ENCODE peak calls at places on chromosomes 5 and 9, in five cellular contexts. One of them, this sample, is unnamed. For H3K27me3, the result is how much of the 10 kb centered on the place peaks cover.

GRCh38 chr9:1709347-1709746 is 305.8 kb upstream of the SMARCA2 start:
- DNase-seq in heart left ventricle: no peak
- DNase-seq in gastrocnemius medialis: no peak
- DNase-seq in right lobe of liver: no peak
- DNase-seq in spleen: no peak
- DNase-seq in this sample: no peak

GRCh38 chr5:128224336-128224735 is 140.8 kb downstream of the SLC12A2 start:
- DNase-seq in heart left ventricle: no peak
- DNase-seq in gastrocnemius medialis: no peak
- DNase-seq in right lobe of liver: no peak
- DNase-seq in spleen: no peak
- DNase-seq in this sample: no peak

GRCh38 chr9:22141906-22142305 is 132.8 kb upstream of the CDKN2B start:
- DNase-seq in heart left ventricle: peak
- DNase-seq in gastrocnemius medialis: no peak
- DNase-seq in right lobe of liver: no peak
- DNase-seq in spleen: no peak
- DNase-seq in this sample: no peak

GRCh38 chr5:3252235-3252634 is 343.4 kb upstream of the IRX1 start:
- DNase-seq in heart left ventricle: no peak
- DNase-seq in gastrocnemius medialis: no peak
- DNase-seq in right lobe of liver: no peak
- DNase-seq in spleen: no peak
- DNase-seq in this sample: peak

GRCh38 chr5:20537911-20538310 is 549.9 kb upstream of the CDH18 start:
- DNase-seq in heart left ventricle: no peak
- DNase-seq in gastrocnemius medialis: no peak
- DNase-seq in right lobe of liver: no peak
- DNase-seq in spleen: no peak
- DNase-seq in this sample: no peak

GRCh38 chr9:16058131-16058549 is 505.3 kb downstream of the CCDC171 start:
- DNase-seq in heart left ventricle: no peak
- DNase-seq in gastrocnemius medialis: no peak
- DNase-seq in right lobe of liver: no peak
- DNase-seq in spleen: no peak
- DNase-seq in this sample: peak

GRCh38 chr9:96218821-96219614 is 83.0 kb downstream of the HSD17B3 start:
- DNase-seq in heart left ventricle: no peak
- DNase-seq in gastrocnemius medialis: no peak
- DNase-seq in right lobe of liver: peak
- DNase-seq in spleen: no peak
- DNase-seq in this sample: no peak

GRCh38 chr9:126952180-126952960 is 37.8 kb downstream of the RALGPS1 start:
- DNase-seq in heart left ventricle: no peak
- DNase-seq in gastrocnemius medialis: no peak
- DNase-seq in right lobe of liver: no peak
- DNase-seq in spleen: no peak
- DNase-seq in this sample: no peak

GRCh38 chr5:180161420-180162303 is 47.3 kb downstream of the RASGEF1C start:
- DNase-seq in heart left ventricle: no peak
- DNase-seq in gastrocnemius medialis: no peak
- DNase-seq in right lobe of liver: peak
- DNase-seq in spleen: no peak
- DNase-seq in this sample: no peak

DNA sequence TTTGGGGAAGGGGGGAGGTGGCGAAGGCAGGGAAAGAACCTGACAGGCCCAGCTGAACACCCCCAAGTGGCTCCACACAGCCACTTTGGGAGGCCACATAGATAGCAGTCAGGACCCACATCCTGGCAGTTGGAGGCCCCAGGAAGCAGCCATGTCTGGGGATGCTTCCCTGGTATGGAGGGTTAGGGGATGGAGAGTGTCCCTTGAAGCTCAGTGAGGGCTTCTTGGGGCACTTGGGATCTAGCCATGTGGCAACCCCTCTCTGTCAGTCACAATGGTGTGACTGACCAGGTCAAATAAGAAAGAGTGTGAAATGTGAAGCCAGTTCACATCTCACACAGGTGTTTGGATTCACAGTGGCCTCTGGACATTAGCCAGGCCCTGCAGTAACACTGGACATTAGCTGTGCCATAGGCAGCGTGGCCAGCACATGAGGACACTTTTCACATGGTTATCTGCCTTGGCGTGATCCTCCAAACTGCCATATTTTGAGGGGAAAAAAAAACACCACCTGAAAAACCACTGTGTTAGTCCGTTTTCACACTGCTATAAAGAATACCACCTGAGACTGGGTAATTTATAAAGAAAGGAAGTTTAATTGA is 53.9 kb upstream of the IL17B start:
- DNase-seq in heart left ventricle: peak
- DNase-seq in gastrocnemius medialis: no peak
- DNase-seq in right lobe of liver: no peak
- DNase-seq in spleen: no peak
- DNase-seq in this sample: no peak
- TF ChIP-seq POLR2A in heart left ventricle: no peak
- TF ChIP-seq POLR2A in gastrocnemius medialis: no peak
- TF ChIP-seq POLR2A in right lobe of liver: no peak
- TF ChIP-seq POLR2A in spleen: no peak
- TF ChIP-seq POLR2A in this sample: no peak

GRCh38 chr9:97787551-97787950 is 65.5 kb upstream of the FOXE1 start:
- DNase-seq in heart left ventricle: no peak
- DNase-seq in gastrocnemius medialis: no peak
- DNase-seq in right lobe of liver: no peak
- DNase-seq in spleen: no peak
- DNase-seq in this sample: no peak
- H3K27me3 ChIP-seq in heart left ventricle: under half
- H3K27me3 ChIP-seq in gastrocnemius medialis: under half
- H3K27me3 ChIP-seq in right lobe of liver: under half
- H3K27me3 ChIP-seq in spleen: under half
- H3K27me3 ChIP-seq in this sample: under half

DNA sequence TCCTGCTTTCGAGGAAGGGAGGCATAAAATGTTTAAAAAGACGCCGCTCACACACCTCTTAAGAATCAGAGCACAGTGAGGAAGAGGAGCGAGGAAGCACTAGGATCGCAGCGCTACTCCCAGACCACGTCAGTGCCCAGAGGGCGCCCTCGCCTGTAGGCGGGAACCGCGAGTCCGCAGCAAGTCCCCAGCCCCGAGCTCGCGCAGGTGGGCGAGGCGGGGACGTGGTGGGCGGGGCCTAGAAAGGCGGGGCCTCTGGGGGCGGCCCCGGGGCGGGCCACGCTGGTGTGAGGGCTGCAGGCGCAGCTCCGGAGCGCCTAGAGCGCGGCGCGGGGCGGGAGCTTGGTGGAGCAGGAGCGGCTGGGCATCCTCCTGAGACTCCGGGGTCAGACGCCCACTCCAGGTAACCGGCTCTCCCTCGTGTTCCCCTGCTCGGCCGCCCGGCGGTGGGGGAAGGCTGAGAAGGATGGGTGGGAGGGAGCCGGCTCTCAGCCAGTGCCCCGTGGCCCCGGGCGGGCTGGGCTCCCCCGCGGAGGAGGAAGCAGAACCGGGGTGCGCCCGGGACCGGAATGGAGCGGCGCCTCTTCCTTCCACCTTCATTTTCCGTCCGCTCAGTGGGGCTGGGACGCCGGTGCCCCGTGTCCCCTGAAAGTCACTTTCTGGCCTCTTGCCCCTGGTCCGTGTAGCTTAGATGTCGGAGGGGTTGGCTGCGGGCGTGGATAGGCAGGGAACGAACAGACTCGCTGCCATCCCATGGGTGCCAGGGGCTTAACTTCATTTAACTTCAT is at the start of gene GCNT1:
- DNase-seq in heart left ventricle: peak
- DNase-seq in gastrocnemius medialis: peak
- DNase-seq in right lobe of liver: peak
- DNase-seq in spleen: peak
- DNase-seq in this sample: no peak
- TF ChIP-seq CTCF in heart left ventricle: peak
- TF ChIP-seq CTCF in gastrocnemius medialis: no peak
- TF ChIP-seq CTCF in right lobe of liver: peak
- TF ChIP-seq CTCF in spleen: peak
- TF ChIP-seq CTCF in this sample: no peak

GRCh38 chr5:132837868-132838267 is 7.4 kb upstream of the SHROOM1 start:
- DNase-seq in heart left ventricle: no peak
- DNase-seq in gastrocnemius medialis: no peak
- DNase-seq in right lobe of liver: peak
- DNase-seq in spleen: no peak
- DNase-seq in this sample: no peak
- TF ChIP-seq POLR2A in heart left ventricle: no peak
- TF ChIP-seq POLR2A in gastrocnemius medialis: no peak
- TF ChIP-seq POLR2A in right lobe of liver: peak
- TF ChIP-seq POLR2A in spleen: no peak
- TF ChIP-seq POLR2A in this sample: no peak